ENCODE peak calls at places on chromosomes 3 and 15, in four cellular contexts. A is effector memory CD4-positive, alpha-beta T cell; S is psoas muscle; K is mesenchymal stem cell. H is an unnamed sample.

GRCh38 chr3:29440321-29441019 is 159.6 kb downstream of the RBMS3 start:
- DNase-seq in A (no peak), S (peak; percentile 14), K (peak; percentile 87), H (no peak)

GRCh38 chr15:63440265-63440648 is 58.6 kb upstream of the CA12 start:
- DNase-seq in A (no peak), S (no peak), K (no peak), H (no peak)

GRCh38 chr15:65772909-65773308 is 19.2 kb downstream of the DENND4A start:
- DNase-seq in A (no peak), S (no peak), K (no peak), H (no peak)

GRCh38 chr15:69523010-69524001 is 70.7 kb downstream of the RPLP1 start:
- DNase-seq in A (peak; percentile 16), S (peak; percentile 72), K (peak; percentile 75), H (peak; percentile 84)

GRCh38 chr3:189013224-189013888 is 158.4 kb upstream of the TPRG1 start:
- DNase-seq in A (no peak), S (no peak), K (no peak), H (no peak)

GRCh38 chr3:62128028-62128427 is 245.3 kb downstream of the FEZF2 start:
- DNase-seq in A (no peak), S (peak; percentile 41), K (no peak), H (no peak)

GRCh38 chr3:158808697-158809096 is 6.8 kb downstream of the MFSD1 start:
- DNase-seq in A (no peak), S (no peak), K (peak; percentile 77), H (no peak)

GRCh38 chr3:190064112-190064511 is 56.6 kb downstream of the P3H2 start:
- DNase-seq in A (no peak), S (no peak), K (peak; percentile 90), H (peak; percentile 80)

GRCh38 chr15:73928241-73928579 is 1.9 kb downstream of the LOXL1 start:
- DNase-seq in A (no peak), S (no peak), K (no peak), H (no peak)

GRCh38 chr3:24365168-24365567 is 129.5 kb downstream of the THRB start:
- DNase-seq in A (no peak), S (peak; percentile 31), K (peak; percentile 85), H (peak; percentile 75)

GRCh38 chr3:68403741-68404140 is 528.6 kb downstream of the TAFA4 start:
- DNase-seq in A (no peak), S (no peak), K (peak; percentile 73), H (no peak)

DNA sequence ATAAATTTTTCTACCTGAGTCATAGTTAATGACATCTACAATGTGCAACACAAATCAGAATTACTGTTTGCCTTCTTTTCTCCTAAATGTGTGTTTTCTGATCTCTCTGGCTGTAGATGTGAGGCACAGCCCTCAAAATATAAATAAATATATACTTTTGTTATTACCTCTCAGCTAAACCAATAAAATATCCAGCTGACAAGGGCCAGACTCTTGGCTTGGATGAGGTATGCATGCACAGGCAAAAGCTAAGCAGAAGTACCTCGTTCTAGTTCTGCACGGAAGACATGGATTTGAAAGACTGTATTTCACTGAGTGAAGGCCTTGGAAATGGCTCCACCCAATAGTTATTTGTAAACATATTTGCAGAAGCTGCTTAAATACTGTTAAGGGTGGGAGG is 529.8 kb downstream of the TAFA4 start:
- DNase-seq in A (no peak), S (no peak), K (no peak), H (no peak)
- H3K4me3 ChIP-seq in A (no peak overlapping the region), S (no peak overlapping the region), K (no peak overlapping the region), H (no peak overlapping the region)

DNA sequence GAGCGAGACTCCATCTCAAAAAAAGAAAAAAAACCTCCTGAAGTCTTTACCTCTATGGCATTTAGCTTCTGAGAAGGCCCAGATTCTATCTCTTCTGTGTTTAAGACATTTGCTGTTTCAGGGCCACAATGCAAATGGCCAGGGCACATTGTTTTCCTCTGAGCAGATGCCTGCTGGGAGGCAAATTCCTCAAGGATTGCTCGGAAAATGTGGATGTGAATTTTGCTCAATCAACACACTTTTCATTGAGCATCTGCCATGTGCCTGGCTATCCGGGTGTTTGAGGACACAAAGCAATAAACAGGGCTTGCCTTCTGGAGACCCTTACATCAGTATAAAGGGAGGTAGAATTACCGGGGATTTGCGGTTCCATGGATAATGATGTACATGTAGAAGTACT is 20.0 kb downstream of the TRIM71 start:
- DNase-seq in A (no peak), S (no peak), K (no peak), H (no peak)
- H3K27ac ChIP-seq in A (no peak overlapping the region), S (no peak overlapping the region), K (no peak overlapping the region), H (no peak overlapping the region)

GRCh38 chr15:23536659-23537058 is 28.8 kb upstream of the MKRN3 start:
- DNase-seq in A (no peak), S (no peak), K (no peak), H (no peak)
- H3K9me3 ChIP-seq in A (no peaks in the 10 kb centered on the region), S (no peaks in the 10 kb centered on the region), K (no peaks in the 10 kb centered on the region), H (no peaks in the 10 kb centered on the region)

DNA sequence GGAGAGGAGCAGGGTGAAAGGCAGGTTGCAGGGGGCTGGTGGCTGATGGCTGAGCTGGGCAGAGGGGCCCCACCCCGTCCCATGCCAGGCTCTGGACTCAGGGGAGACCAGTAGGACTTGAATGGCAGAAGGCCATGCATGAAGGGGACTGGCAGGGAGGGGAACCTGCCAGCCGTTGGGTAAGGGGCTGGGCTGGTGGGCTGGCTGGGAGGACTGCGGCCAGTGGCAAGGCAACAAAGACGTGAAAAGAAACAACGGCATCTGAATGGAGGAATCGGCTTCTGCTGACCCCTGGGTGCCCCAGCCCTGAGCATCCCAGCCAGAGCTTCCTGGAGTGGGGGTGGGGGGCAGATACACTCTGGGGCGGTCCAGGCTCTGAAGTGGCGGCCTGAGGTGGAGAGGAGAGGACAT is 11.6 kb downstream of the GLYCTK start:
- DNase-seq in A (no peak), S (no peak), K (no peak), H (no peak)
- H3K4me3 ChIP-seq in A (no peak overlapping the region), S (no peak overlapping the region), K (no peak overlapping the region), H (no peak overlapping the region)

GRCh38 chr15:95709959-95710695 is 620.4 kb upstream of the NR2F2 start:
- DNase-seq in A (no peak), S (no peak), K (no peak), H (no peak)
- H3K27ac ChIP-seq in A (no peak overlapping the region), S (no peak overlapping the region), K (no peak overlapping the region), H (no peak overlapping the region)

DNA sequence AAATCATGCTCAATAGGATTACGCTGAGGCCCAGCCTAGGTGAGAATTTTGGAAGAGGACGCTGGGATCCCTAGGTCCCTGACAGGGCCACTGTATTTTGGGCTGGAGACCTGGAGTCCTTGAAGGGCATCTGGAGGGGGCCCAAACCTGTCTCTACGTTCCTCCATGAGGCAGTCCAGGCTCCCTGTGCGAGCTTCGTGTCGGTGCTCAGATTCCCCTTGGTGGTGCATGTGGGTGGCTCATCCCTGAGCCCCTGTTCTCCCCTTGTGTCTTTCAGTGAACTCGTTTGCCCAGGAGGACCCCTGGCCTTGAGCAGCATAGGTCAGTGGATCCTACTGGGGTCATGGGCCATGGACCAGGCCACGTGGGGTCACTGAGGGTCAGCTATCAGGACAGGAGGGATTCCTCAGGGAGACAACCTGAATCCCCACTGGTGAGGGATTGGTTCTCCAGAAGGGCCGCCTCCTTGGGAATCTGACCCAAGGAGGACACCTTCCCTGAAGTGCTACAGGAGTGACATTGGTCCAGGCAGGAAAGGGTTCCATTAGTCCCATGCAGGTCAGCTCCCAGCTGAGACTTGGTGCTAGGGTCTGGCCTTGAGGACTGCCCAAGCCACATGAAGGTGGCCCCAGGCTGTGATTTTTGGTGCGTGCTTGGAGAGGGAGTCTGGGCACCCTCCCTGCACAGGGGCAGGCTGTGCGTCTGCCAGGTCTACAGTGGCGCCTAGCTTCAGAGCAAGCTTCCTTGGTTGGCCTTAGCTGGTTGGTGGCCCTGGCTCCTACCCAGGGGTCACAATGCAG is 229.8 kb downstream of the SNRPN start:
- DNase-seq in A (no peak), S (peak; percentile 1), K (no peak), H (no peak)
- H3K9me3 ChIP-seq in A (no peaks in the 10 kb centered on the region), S (peaks cover 3% of the 10 kb centered on the region), K (peaks cover 7% of the 10 kb centered on the region), H (peaks cover 6% of the 10 kb centered on the region)

H was measured in SJSA1.